ENCODE peak calls at places on chromosomes 1 and 21, in four cellular contexts. P is AG08395, D is amniotic stem cell, J is aorta. Q is an unnamed sample.

GRCh38 chr1:37714689-37715088 is 22.4 kb downstream of the CDCA8 start:
- DNase-seq in J (no peak), D (no peak), P (no peak), Q (no peak)

GRCh38 chr21:38289697-38290096 is 32.9 kb downstream of the KCNJ15 start:
- DNase-seq in D (peak), J (peak), P (peak), Q (peak)

GRCh38 chr21:36375994-36376393 is 9.2 kb upstream of the CHAF1B start:
- DNase-seq in D (no peak), P (no peak), J (no peak), Q (no peak)

GRCh38 chr21:42637602-42638041 is 15.8 kb upstream of the PDE9A start:
- DNase-seq in D (no peak), J (no peak), P (no peak), Q (no peak)

GRCh38 chr1:2334883-2335534 is 56.3 kb downstream of the MORN1 start:
- DNase-seq in P (no peak), D (no peak), J (no peak), Q (no peak)

GRCh38 chr1:1325288-1326074 is 879 bp downstream of the CPTP start:
- DNase-seq in P (no peak), J (no peak), D (no peak), Q (peak)

GRCh38 chr1:21922103-21923014 is 14.8 kb downstream of the HSPG2 start:
- DNase-seq in J (no peak), D (no peak), P (no peak), Q (no peak)

GRCh38 chr1:8862528-8862927 is 16.0 kb downstream of the ENO1 start:
- DNase-seq in J (no peak), D (no peak), P (no peak), Q (peak)

GRCh38 chr1:198278922-198279321 is 122.1 kb downstream of the NEK7 start:
- DNase-seq in D (no peak), P (no peak), J (no peak), Q (peak)

GRCh38 chr1:41840592-41841246 is 78.0 kb downstream of the HIVEP3 start:
- DNase-seq in D (no peak), P (no peak), J (no peak), Q (peak)

GRCh38 chr1:202571719-202572339 is 138.4 kb downstream of the SYT2 start:
- DNase-seq in D (peak), P (peak), J (no peak), Q (peak)

GRCh38 chr1:87588445-87588844 is 259.8 kb downstream of the LMO4 start:
- DNase-seq in J (no peak), D (no peak), P (no peak), Q (no peak)

GRCh38 chr1:67626495-67627235 is 58.3 kb upstream of the GADD45A start:
- DNase-seq in J (no peak), P (peak), D (peak), Q (peak)

GRCh38 chr1:231590453-231591198 is 36.0 kb upstream of the DISC1 start:
- DNase-seq in J (peak), P (peak), D (peak), Q (peak)

GRCh38 chr1:246748867-246749266 is 24.7 kb downstream of the SCCPDH start:
- DNase-seq in J (no peak), P (no peak), D (no peak), Q (peak)

GRCh38 chr1:245749053-245749452 is 594.3 kb downstream of the KIF26B start:
- DNase-seq in J (no peak), P (no peak), D (no peak), Q (no peak)

GRCh38 chr1:95094923-95095322 is 22.2 kb upstream of the ALG14 start:
- DNase-seq in D (no peak), J (no peak), P (no peak), Q (no peak)

Q was measured in EH.